ENCODE peak calls at places on chromosomes 11 and 22, in eight cellular contexts. One of them, this sample, is unnamed.

GRCh38 chr11:9568854-9569587 is 4.4 kb upstream of the WEE1 start:
- DNase-seq in GM23248: peak; percentile 95
- DNase-seq in CD4-positive, alpha-beta memory T cell: peak; percentile 47
- DNase-seq in fibroblast of lung: peak; percentile 95
- DNase-seq in CD8-positive, alpha-beta memory T cell: no peak
- DNase-seq in right cardiac atrium: peak; percentile 71
- DNase-seq in body of pancreas: peak; percentile 89
- DNase-seq in spleen: no peak
- DNase-seq in this sample: peak; percentile 83

GRCh38 chr11:94169930-94170329 is 41.3 kb downstream of the PANX1 start:
- DNase-seq in GM23248: no peak
- DNase-seq in CD4-positive, alpha-beta memory T cell: no peak
- DNase-seq in fibroblast of lung: no peak
- DNase-seq in CD8-positive, alpha-beta memory T cell: no peak
- DNase-seq in right cardiac atrium: no peak
- DNase-seq in body of pancreas: no peak
- DNase-seq in spleen: no peak
- DNase-seq in this sample: no peak

GRCh38 chr11:113697798-113698407 is 8.2 kb downstream of the TMPRSS5 start:
- DNase-seq in GM23248: peak; percentile 27
- DNase-seq in CD4-positive, alpha-beta memory T cell: no peak
- DNase-seq in fibroblast of lung: no peak
- DNase-seq in CD8-positive, alpha-beta memory T cell: no peak
- DNase-seq in right cardiac atrium: no peak
- DNase-seq in body of pancreas: no peak
- DNase-seq in spleen: no peak
- DNase-seq in this sample: no peak

GRCh38 chr11:12159351-12160099 is 49.1 kb downstream of the MICAL2 start:
- DNase-seq in GM23248: peak; percentile 93
- DNase-seq in CD4-positive, alpha-beta memory T cell: no peak
- DNase-seq in fibroblast of lung: peak; percentile 96
- DNase-seq in CD8-positive, alpha-beta memory T cell: no peak
- DNase-seq in right cardiac atrium: no peak
- DNase-seq in body of pancreas: no peak
- DNase-seq in spleen: no peak
- DNase-seq in this sample: no peak

GRCh38 chr22:33302049-33302545 is 243.9 kb upstream of the SYN3 start:
- DNase-seq in GM23248: peak; percentile 82
- DNase-seq in CD4-positive, alpha-beta memory T cell: peak; percentile 6
- DNase-seq in fibroblast of lung: peak; percentile 68
- DNase-seq in CD8-positive, alpha-beta memory T cell: peak; percentile 5
- DNase-seq in right cardiac atrium: peak; percentile 92
- DNase-seq in body of pancreas: peak; percentile 79
- DNase-seq in spleen: peak; percentile 90
- DNase-seq in this sample: peak; percentile 88

GRCh38 chr11:9160166-9160565 is 68.8 kb upstream of the SCUBE2 start:
- DNase-seq in GM23248: peak; percentile 69
- DNase-seq in CD4-positive, alpha-beta memory T cell: no peak
- DNase-seq in fibroblast of lung: no peak
- DNase-seq in CD8-positive, alpha-beta memory T cell: no peak
- DNase-seq in right cardiac atrium: no peak
- DNase-seq in body of pancreas: no peak
- DNase-seq in spleen: no peak
- DNase-seq in this sample: no peak

GRCh38 chr22:49540571-49541450 is 286.9 kb downstream of the BRD1 start:
- DNase-seq in GM23248: no peak
- DNase-seq in CD4-positive, alpha-beta memory T cell: no peak
- DNase-seq in fibroblast of lung: no peak
- DNase-seq in CD8-positive, alpha-beta memory T cell: no peak
- DNase-seq in right cardiac atrium: no peak
- DNase-seq in body of pancreas: no peak
- DNase-seq in spleen: peak; percentile 49
- DNase-seq in this sample: no peak

GRCh38 chr11:5712507-5712906 is 22.9 kb downstream of the TRIM22 start:
- DNase-seq in GM23248: peak; percentile 42
- DNase-seq in CD4-positive, alpha-beta memory T cell: no peak
- DNase-seq in fibroblast of lung: peak; percentile 21
- DNase-seq in CD8-positive, alpha-beta memory T cell: peak; percentile 15
- DNase-seq in right cardiac atrium: no peak
- DNase-seq in body of pancreas: no peak
- DNase-seq in spleen: no peak
- DNase-seq in this sample: no peak

GRCh38 chr11:27718346-27718852 is 18.1 kb upstream of the BDNF start:
- DNase-seq in GM23248: peak; percentile 92
- DNase-seq in CD4-positive, alpha-beta memory T cell: no peak
- DNase-seq in fibroblast of lung: peak; percentile 93
- DNase-seq in CD8-positive, alpha-beta memory T cell: no peak
- DNase-seq in right cardiac atrium: no peak
- DNase-seq in body of pancreas: no peak
- DNase-seq in spleen: no peak
- DNase-seq in this sample: no peak

GRCh38 chr22:24393012-24393559 is 34.3 kb upstream of the ADORA2A start:
- DNase-seq in GM23248: no peak
- DNase-seq in CD4-positive, alpha-beta memory T cell: no peak
- DNase-seq in fibroblast of lung: no peak
- DNase-seq in CD8-positive, alpha-beta memory T cell: no peak
- DNase-seq in right cardiac atrium: no peak
- DNase-seq in body of pancreas: no peak
- DNase-seq in spleen: no peak
- DNase-seq in this sample: no peak

GRCh38 chr11:9982127-9982795 is 311.8 kb downstream of the SBF2 start:
- DNase-seq in GM23248: peak; percentile 48
- DNase-seq in CD4-positive, alpha-beta memory T cell: no peak
- DNase-seq in fibroblast of lung: no peak
- DNase-seq in CD8-positive, alpha-beta memory T cell: no peak
- DNase-seq in right cardiac atrium: no peak
- DNase-seq in body of pancreas: no peak
- DNase-seq in spleen: no peak
- DNase-seq in this sample: no peak

GRCh38 chr22:17971711-17972110 is 52.6 kb downstream of the MICAL3 start:
- DNase-seq in GM23248: no peak
- DNase-seq in CD4-positive, alpha-beta memory T cell: no peak
- DNase-seq in fibroblast of lung: no peak
- DNase-seq in CD8-positive, alpha-beta memory T cell: no peak
- DNase-seq in right cardiac atrium: no peak
- DNase-seq in body of pancreas: no peak
- DNase-seq in spleen: peak; percentile 58
- DNase-seq in this sample: no peak

GRCh38 chr11:74311352-74311926 is at the start of gene P4HA3:
- DNase-seq in GM23248: peak; percentile 82
- DNase-seq in CD4-positive, alpha-beta memory T cell: peak; percentile 12
- DNase-seq in fibroblast of lung: peak; percentile 46
- DNase-seq in CD8-positive, alpha-beta memory T cell: peak; percentile 4
- DNase-seq in right cardiac atrium: peak; percentile 88
- DNase-seq in body of pancreas: peak; percentile 70
- DNase-seq in spleen: peak; percentile 89
- DNase-seq in this sample: peak; percentile 77

GRCh38 chr11:17765381-17766359 is 31.1 kb downstream of the KCNC1 start:
- DNase-seq in GM23248: peak; percentile 14
- DNase-seq in CD4-positive, alpha-beta memory T cell: no peak
- DNase-seq in fibroblast of lung: no peak
- DNase-seq in CD8-positive, alpha-beta memory T cell: no peak
- DNase-seq in right cardiac atrium: no peak
- DNase-seq in body of pancreas: no peak
- DNase-seq in spleen: peak; percentile 59
- DNase-seq in this sample: no peak

GRCh38 chr11:126431401-126432064 is 76.0 kb downstream of the ST3GAL4 start:
- DNase-seq in GM23248: peak; percentile 93
- DNase-seq in CD4-positive, alpha-beta memory T cell: no peak
- DNase-seq in fibroblast of lung: peak; percentile 76
- DNase-seq in CD8-positive, alpha-beta memory T cell: no peak
- DNase-seq in right cardiac atrium: peak; percentile 88
- DNase-seq in body of pancreas: peak; percentile 44
- DNase-seq in spleen: no peak
- DNase-seq in this sample: peak; percentile 38

GRCh38 chr11:57379732-57380131 is 1.2 kb downstream of the PRG3 start:
- DNase-seq in GM23248: peak; percentile 53
- DNase-seq in CD4-positive, alpha-beta memory T cell: no peak
- DNase-seq in fibroblast of lung: peak; percentile 29
- DNase-seq in CD8-positive, alpha-beta memory T cell: no peak
- DNase-seq in right cardiac atrium: no peak
- DNase-seq in body of pancreas: no peak
- DNase-seq in spleen: no peak
- DNase-seq in this sample: no peak

GRCh38 chr11:69986421-69987229 is 91.5 kb upstream of the ANO1 start:
- DNase-seq in GM23248: no peak
- DNase-seq in CD4-positive, alpha-beta memory T cell: no peak
- DNase-seq in fibroblast of lung: no peak
- DNase-seq in CD8-positive, alpha-beta memory T cell: no peak
- DNase-seq in right cardiac atrium: peak; percentile 66
- DNase-seq in body of pancreas: no peak
- DNase-seq in spleen: peak; percentile 16
- DNase-seq in this sample: no peak
- H3K27me3 ChIP-seq in GM23248: peaks cover 65% of the 10 kb centered on the region
- H3K27me3 ChIP-seq in CD4-positive, alpha-beta memory T cell: peaks cover 4% of the 10 kb centered on the region
- H3K27me3 ChIP-seq in fibroblast of lung: peaks cover 19% of the 10 kb centered on the region
- H3K27me3 ChIP-seq in CD8-positive, alpha-beta memory T cell: no peaks in the 10 kb centered on the region
- H3K27me3 ChIP-seq in right cardiac atrium: no peaks in the 10 kb centered on the region
- H3K27me3 ChIP-seq in body of pancreas: no peaks in the 10 kb centered on the region
- H3K27me3 ChIP-seq in spleen: peaks cover 24% of the 10 kb centered on the region
- H3K27me3 ChIP-seq in this sample: peaks cover 39% of the 10 kb centered on the region

DNA sequence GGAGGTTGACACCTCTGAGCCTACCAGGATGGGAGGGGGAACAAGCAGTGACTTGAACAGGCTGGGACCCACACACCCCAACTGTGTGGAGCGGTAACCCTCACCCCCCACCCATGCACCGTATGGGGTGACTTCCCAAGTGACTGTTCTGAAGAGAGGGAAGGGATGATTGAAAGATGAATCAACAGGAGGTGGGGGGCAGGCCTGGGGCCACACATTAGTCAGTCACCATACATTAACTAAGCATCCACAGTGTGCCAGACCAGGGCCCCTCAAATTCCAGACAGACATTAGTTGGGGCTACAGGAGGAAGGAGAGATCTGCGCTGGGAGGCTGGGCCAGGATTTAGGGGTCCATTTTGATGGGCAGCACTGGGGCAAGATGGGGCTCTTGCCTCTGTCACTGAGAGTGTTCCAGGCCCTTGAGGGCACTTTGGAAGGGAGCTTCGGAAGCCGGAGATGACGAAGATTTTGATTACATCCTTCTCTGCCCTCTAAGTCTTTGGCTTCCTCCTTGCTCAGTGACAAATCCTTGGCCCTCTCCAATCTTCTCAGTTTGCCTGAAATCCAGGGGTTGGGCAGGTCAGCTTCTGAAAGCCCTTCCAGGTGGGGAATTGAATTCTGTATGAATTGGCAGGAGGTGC is 966 bp downstream of the SMTN start:
- DNase-seq in GM23248: peak; percentile 86
- DNase-seq in CD4-positive, alpha-beta memory T cell: no peak
- DNase-seq in fibroblast of lung: no peak
- DNase-seq in CD8-positive, alpha-beta memory T cell: no peak
- DNase-seq in right cardiac atrium: no peak
- DNase-seq in body of pancreas: no peak
- DNase-seq in spleen: no peak
- DNase-seq in this sample: no peak
- H3K4me3 ChIP-seq in GM23248: peak overlapping the region; percentile 93
- H3K4me3 ChIP-seq in CD4-positive, alpha-beta memory T cell: no peak overlapping the region
- H3K4me3 ChIP-seq in fibroblast of lung: peak overlapping the region; percentile 67
- H3K4me3 ChIP-seq in CD8-positive, alpha-beta memory T cell: peak overlapping the region; percentile 60
- H3K4me3 ChIP-seq in right cardiac atrium: peak overlapping the region; percentile 74
- H3K4me3 ChIP-seq in body of pancreas: peak overlapping the region; percentile 25
- H3K4me3 ChIP-seq in spleen: peak overlapping the region; percentile 74
- H3K4me3 ChIP-seq in this sample: peak overlapping the region; percentile 54

DNA sequence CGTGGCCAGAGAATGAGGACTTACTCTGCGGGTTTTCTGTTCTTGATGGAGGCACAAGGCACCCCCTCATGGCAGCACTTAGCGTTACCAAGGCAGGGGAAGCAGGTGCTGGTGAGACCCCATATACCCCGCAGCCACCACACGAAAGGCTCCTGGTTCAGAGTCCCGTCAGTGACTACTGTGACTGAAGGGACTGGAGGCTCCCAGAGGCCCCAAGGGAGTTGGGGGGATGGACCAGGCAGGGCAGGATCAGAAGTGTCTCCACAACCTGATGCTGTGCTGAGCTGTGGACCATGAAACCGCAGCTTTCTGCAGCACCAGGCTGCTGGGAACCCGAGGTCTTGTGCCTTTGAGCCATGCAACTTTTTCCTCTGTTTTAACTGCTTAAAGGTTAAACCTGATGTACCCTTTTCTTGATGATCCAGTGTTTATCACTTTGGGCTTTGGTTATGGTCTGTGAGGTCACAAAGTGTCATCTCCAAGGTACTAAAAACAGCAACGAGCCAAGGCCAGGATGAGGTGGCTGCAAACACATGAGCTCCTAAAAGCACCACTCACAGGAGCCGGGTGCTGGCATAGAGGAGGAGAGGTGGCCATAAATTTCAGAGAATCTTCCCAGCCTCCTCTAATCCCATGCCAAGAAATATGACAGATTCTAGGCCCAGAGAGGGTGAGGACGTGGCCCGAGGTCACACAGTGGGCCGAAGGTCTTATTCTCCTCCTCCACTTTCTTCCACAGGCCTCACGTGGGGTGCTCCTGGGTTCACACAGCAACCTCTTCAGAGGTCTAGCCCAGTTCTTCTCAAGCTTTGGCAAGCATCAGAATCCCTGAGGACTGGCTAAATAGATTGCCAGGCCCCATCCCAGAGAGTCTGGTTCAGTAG is 4.2 kb upstream of the LRRC32 start:
- DNase-seq in GM23248: no peak
- DNase-seq in CD4-positive, alpha-beta memory T cell: no peak
- DNase-seq in fibroblast of lung: no peak
- DNase-seq in CD8-positive, alpha-beta memory T cell: no peak
- DNase-seq in right cardiac atrium: peak; percentile 49
- DNase-seq in body of pancreas: no peak
- DNase-seq in spleen: no peak
- DNase-seq in this sample: no peak
- H3K27me3 ChIP-seq in GM23248: no peaks in the 10 kb centered on the region
- H3K27me3 ChIP-seq in CD4-positive, alpha-beta memory T cell: no peaks in the 10 kb centered on the region
- H3K27me3 ChIP-seq in fibroblast of lung: peaks cover under 1% of the 10 kb centered on the region
- H3K27me3 ChIP-seq in CD8-positive, alpha-beta memory T cell: peaks cover 4% of the 10 kb centered on the region
- H3K27me3 ChIP-seq in right cardiac atrium: no peaks in the 10 kb centered on the region
- H3K27me3 ChIP-seq in body of pancreas: no peaks in the 10 kb centered on the region
- H3K27me3 ChIP-seq in spleen: peaks cover 12% of the 10 kb centered on the region
- H3K27me3 ChIP-seq in this sample: peaks cover 14% of the 10 kb centered on the region

GRCh38 chr11:15942126-15942525 is 414.2 kb downstream of the SOX6 start:
- DNase-seq in GM23248: no peak
- DNase-seq in CD4-positive, alpha-beta memory T cell: no peak
- DNase-seq in fibroblast of lung: no peak
- DNase-seq in CD8-positive, alpha-beta memory T cell: no peak
- DNase-seq in right cardiac atrium: no peak
- DNase-seq in body of pancreas: no peak
- DNase-seq in spleen: no peak
- DNase-seq in this sample: no peak

GRCh38 chr11:15938983-15939382 is 417.4 kb downstream of the SOX6 start:
- DNase-seq in GM23248: no peak
- DNase-seq in CD4-positive, alpha-beta memory T cell: no peak
- DNase-seq in fibroblast of lung: no peak
- DNase-seq in CD8-positive, alpha-beta memory T cell: no peak
- DNase-seq in right cardiac atrium: no peak
- DNase-seq in body of pancreas: no peak
- DNase-seq in spleen: no peak
- DNase-seq in this sample: no peak

GRCh38 chr11:15942936-15943335 is 413.4 kb downstream of the SOX6 start:
- DNase-seq in GM23248: no peak
- DNase-seq in CD4-positive, alpha-beta memory T cell: no peak
- DNase-seq in fibroblast of lung: no peak
- DNase-seq in CD8-positive, alpha-beta memory T cell: no peak
- DNase-seq in right cardiac atrium: no peak
- DNase-seq in body of pancreas: no peak
- DNase-seq in spleen: no peak
- DNase-seq in this sample: no peak

GRCh38 chr11:15940462-15941205 is 415.7 kb downstream of the SOX6 start:
- DNase-seq in GM23248: no peak
- DNase-seq in CD4-positive, alpha-beta memory T cell: no peak
- DNase-seq in fibroblast of lung: no peak
- DNase-seq in CD8-positive, alpha-beta memory T cell: no peak
- DNase-seq in right cardiac atrium: no peak
- DNase-seq in body of pancreas: no peak
- DNase-seq in spleen: no peak
- DNase-seq in this sample: no peak

GRCh38 chr11:15941206-15941770 is 415.1 kb downstream of the SOX6 start:
- DNase-seq in GM23248: peak; percentile 46
- DNase-seq in CD4-positive, alpha-beta memory T cell: no peak
- DNase-seq in fibroblast of lung: no peak
- DNase-seq in CD8-positive, alpha-beta memory T cell: no peak
- DNase-seq in right cardiac atrium: peak; percentile 80
- DNase-seq in body of pancreas: no peak
- DNase-seq in spleen: peak; percentile 82
- DNase-seq in this sample: no peak
- H3K4me3 ChIP-seq in GM23248: no peak overlapping the region
- H3K4me3 ChIP-seq in CD4-positive, alpha-beta memory T cell: no peak overlapping the region
- H3K4me3 ChIP-seq in fibroblast of lung: no peak overlapping the region
- H3K4me3 ChIP-seq in CD8-positive, alpha-beta memory T cell: no peak overlapping the region
- H3K4me3 ChIP-seq in right cardiac atrium: no peak overlapping the region
- H3K4me3 ChIP-seq in body of pancreas: no peak overlapping the region
- H3K4me3 ChIP-seq in spleen: no peak overlapping the region
- H3K4me3 ChIP-seq in this sample: no peak overlapping the region

This sample was measured in stomach.